ENCODE peak calls at places on chromosomes 4 and X, in five cellular contexts. One of them, this sample, is unnamed. For H3K36me3 and H3K4me1, the result is how much of the 10 kb centered on the place peaks cover.

GRCh38 chr4:11698033-11698432 is 269.3 kb upstream of the HS3ST1 start:
- DNase-seq in adrenal gland: no peak
- DNase-seq in sigmoid colon: no peak
- DNase-seq in body of pancreas: no peak
- DNase-seq in fibroblast of lung: no peak
- DNase-seq in this sample: no peak

GRCh38 chr4:103904126-103904525 is 184.3 kb upstream of the TACR3 start:
- DNase-seq in adrenal gland: no peak
- DNase-seq in sigmoid colon: no peak
- DNase-seq in body of pancreas: no peak
- DNase-seq in fibroblast of lung: peak
- DNase-seq in this sample: no peak

GRCh38 chr4:138724530-138724929 is 291.1 kb upstream of the NOCT start:
- DNase-seq in adrenal gland: no peak
- DNase-seq in sigmoid colon: no peak
- DNase-seq in body of pancreas: no peak
- DNase-seq in fibroblast of lung: no peak
- DNase-seq in this sample: no peak

GRCh38 chrX:132257116-132257515 is 37.9 kb upstream of the RAP2C start:
- DNase-seq in adrenal gland: no peak
- DNase-seq in sigmoid colon: no peak
- DNase-seq in body of pancreas: no peak
- DNase-seq in fibroblast of lung: peak
- DNase-seq in this sample: no peak

GRCh38 chrX:109847257-109848187 is 114.5 kb upstream of the ACSL4 start:
- DNase-seq in adrenal gland: no peak
- DNase-seq in sigmoid colon: no peak
- DNase-seq in body of pancreas: peak
- DNase-seq in fibroblast of lung: peak
- DNase-seq in this sample: no peak

GRCh38 chrX:39418936-39419659 is 617.8 kb downstream of the MID1IP1 start:
- DNase-seq in adrenal gland: peak
- DNase-seq in sigmoid colon: no peak
- DNase-seq in body of pancreas: peak
- DNase-seq in fibroblast of lung: no peak
- DNase-seq in this sample: peak

GRCh38 chr4:19438228-19438627 is 813.5 kb upstream of the SLIT2 start:
- DNase-seq in adrenal gland: no peak
- DNase-seq in sigmoid colon: no peak
- DNase-seq in body of pancreas: no peak
- DNase-seq in fibroblast of lung: peak
- DNase-seq in this sample: no peak

GRCh38 chr4:103424853-103425252 is 226.7 kb upstream of the CENPE start:
- DNase-seq in adrenal gland: no peak
- DNase-seq in sigmoid colon: no peak
- DNase-seq in body of pancreas: peak
- DNase-seq in fibroblast of lung: no peak
- DNase-seq in this sample: no peak

GRCh38 chrX:113675278-113675677 is 834.6 kb upstream of the AMOT start:
- DNase-seq in adrenal gland: no peak
- DNase-seq in sigmoid colon: no peak
- DNase-seq in body of pancreas: no peak
- DNase-seq in fibroblast of lung: no peak
- DNase-seq in this sample: no peak

GRCh38 chr4:119804404-119804803 is 175.8 kb upstream of the PDE5A start:
- DNase-seq in adrenal gland: no peak
- DNase-seq in sigmoid colon: no peak
- DNase-seq in body of pancreas: no peak
- DNase-seq in fibroblast of lung: no peak
- DNase-seq in this sample: no peak

GRCh38 chr4:165974647-165975335 is 101.8 kb downstream of the TLL1 start:
- DNase-seq in adrenal gland: no peak
- DNase-seq in sigmoid colon: no peak
- DNase-seq in body of pancreas: no peak
- DNase-seq in fibroblast of lung: peak
- DNase-seq in this sample: no peak

GRCh38 chr4:122285285-122285684 is 93.5 kb upstream of the ADAD1 start:
- DNase-seq in adrenal gland: no peak
- DNase-seq in sigmoid colon: no peak
- DNase-seq in body of pancreas: no peak
- DNase-seq in fibroblast of lung: peak
- DNase-seq in this sample: no peak

GRCh38 chrX:14039344-14039743 is 9.7 kb upstream of the GEMIN8 start:
- DNase-seq in adrenal gland: peak
- DNase-seq in sigmoid colon: no peak
- DNase-seq in body of pancreas: peak
- DNase-seq in fibroblast of lung: peak
- DNase-seq in this sample: peak

GRCh38 chr4:76308548-76308947 is 2.0 kb downstream of the STBD1 start:
- DNase-seq in adrenal gland: no peak
- DNase-seq in sigmoid colon: no peak
- DNase-seq in body of pancreas: peak
- DNase-seq in fibroblast of lung: no peak
- DNase-seq in this sample: peak

GRCh38 chr4:71944956-71945355 is 86.8 kb upstream of the NPFFR2 start:
- DNase-seq in adrenal gland: no peak
- DNase-seq in sigmoid colon: no peak
- DNase-seq in body of pancreas: no peak
- DNase-seq in fibroblast of lung: no peak
- DNase-seq in this sample: no peak

GRCh38 chrX:153646620-153647373 is at the start of gene DUSP9:
- DNase-seq in adrenal gland: no peak
- DNase-seq in sigmoid colon: peak
- DNase-seq in body of pancreas: peak
- DNase-seq in fibroblast of lung: no peak
- DNase-seq in this sample: no peak

GRCh38 chrX:137771537-137771936 is 205.6 kb downstream of the ZIC3 start:
- DNase-seq in adrenal gland: no peak
- DNase-seq in sigmoid colon: no peak
- DNase-seq in body of pancreas: no peak
- DNase-seq in fibroblast of lung: no peak
- DNase-seq in this sample: no peak

GRCh38 chr4:72525938-72526337 is 43.1 kb downstream of the ADAMTS3 start:
- DNase-seq in adrenal gland: peak
- DNase-seq in sigmoid colon: no peak
- DNase-seq in body of pancreas: no peak
- DNase-seq in fibroblast of lung: peak
- DNase-seq in this sample: peak

GRCh38 chr4:93771640-93772411 is 56.7 kb upstream of the ATOH1 start:
- DNase-seq in adrenal gland: no peak
- DNase-seq in sigmoid colon: no peak
- DNase-seq in body of pancreas: no peak
- DNase-seq in fibroblast of lung: peak
- DNase-seq in this sample: no peak

GRCh38 chr4:157057187-157057586 is 18.8 kb upstream of the GLRB start:
- DNase-seq in adrenal gland: no peak
- DNase-seq in sigmoid colon: no peak
- DNase-seq in body of pancreas: no peak
- DNase-seq in fibroblast of lung: no peak
- DNase-seq in this sample: no peak

GRCh38 chrX:150456466-150456865 is 93.3 kb downstream of the MAMLD1 start:
- DNase-seq in adrenal gland: no peak
- DNase-seq in sigmoid colon: no peak
- DNase-seq in body of pancreas: no peak
- DNase-seq in fibroblast of lung: no peak
- DNase-seq in this sample: no peak

GRCh38 chrX:15680401-15680800 is 15.8 kb upstream of the CLTRN start:
- DNase-seq in adrenal gland: no peak
- DNase-seq in sigmoid colon: no peak
- DNase-seq in body of pancreas: no peak
- DNase-seq in fibroblast of lung: peak
- DNase-seq in this sample: no peak

GRCh38 chr4:173448919-173449641 is 50.2 kb upstream of the SCRG1 start:
- DNase-seq in adrenal gland: no peak
- DNase-seq in sigmoid colon: no peak
- DNase-seq in body of pancreas: no peak
- DNase-seq in fibroblast of lung: no peak
- DNase-seq in this sample: peak

GRCh38 chr4:185797596-185797995 is 14.4 kb downstream of the SORBS2 start:
- DNase-seq in adrenal gland: no peak
- DNase-seq in sigmoid colon: no peak
- DNase-seq in body of pancreas: no peak
- DNase-seq in fibroblast of lung: no peak
- DNase-seq in this sample: no peak

GRCh38 chr4:183691006-183691405 is 31.9 kb downstream of the TRAPPC11 start:
- DNase-seq in adrenal gland: no peak
- DNase-seq in sigmoid colon: no peak
- DNase-seq in body of pancreas: no peak
- DNase-seq in fibroblast of lung: no peak
- DNase-seq in this sample: no peak
- H3K36me3 ChIP-seq in adrenal gland: half or more
- H3K36me3 ChIP-seq in sigmoid colon: under half
- H3K36me3 ChIP-seq in body of pancreas: under half
- H3K36me3 ChIP-seq in fibroblast of lung: under half
- H3K36me3 ChIP-seq in this sample: under half

DNA sequence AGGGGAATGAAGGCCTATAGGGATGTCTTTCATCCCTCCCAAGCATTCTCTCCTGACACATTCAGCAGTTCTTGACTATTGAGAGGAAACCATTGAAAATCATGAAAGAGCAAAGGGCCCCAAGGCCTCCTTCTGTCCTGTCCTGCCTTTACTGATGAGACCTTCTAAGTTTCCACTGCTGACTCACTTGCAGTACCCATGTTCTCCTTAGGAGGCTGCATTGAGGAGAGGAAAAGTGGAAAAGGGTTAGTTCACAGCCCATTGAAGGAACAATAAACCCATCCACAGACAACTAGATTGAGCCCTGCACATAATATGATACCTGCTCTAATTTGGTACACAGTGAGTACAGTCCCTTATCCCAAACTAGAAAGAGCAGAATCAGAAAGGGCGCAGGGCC is 115.1 kb upstream of the PNPLA4 start:
- DNase-seq in adrenal gland: no peak
- DNase-seq in sigmoid colon: no peak
- DNase-seq in body of pancreas: no peak
- DNase-seq in fibroblast of lung: no peak
- DNase-seq in this sample: no peak
- TF ChIP-seq CTCF in adrenal gland: peak
- TF ChIP-seq CTCF in sigmoid colon: no peak
- TF ChIP-seq CTCF in body of pancreas: no peak
- TF ChIP-seq CTCF in fibroblast of lung: no peak
- TF ChIP-seq CTCF in this sample: no peak

GRCh38 chr4:1242506-1243450 is 6.2 kb downstream of the CTBP1 start:
- DNase-seq in adrenal gland: no peak
- DNase-seq in sigmoid colon: peak
- DNase-seq in body of pancreas: no peak
- DNase-seq in fibroblast of lung: no peak
- DNase-seq in this sample: no peak

GRCh38 chr4:1244978-1245471 is 3.9 kb downstream of the CTBP1 start:
- DNase-seq in adrenal gland: no peak
- DNase-seq in sigmoid colon: no peak
- DNase-seq in body of pancreas: peak
- DNase-seq in fibroblast of lung: no peak
- DNase-seq in this sample: no peak

GRCh38 chr4:1245481-1246051 is 3.4 kb downstream of the CTBP1 start:
- DNase-seq in adrenal gland: peak
- DNase-seq in sigmoid colon: no peak
- DNase-seq in body of pancreas: peak
- DNase-seq in fibroblast of lung: no peak
- DNase-seq in this sample: peak

GRCh38 chr4:1243451-1244080 is 5.4 kb downstream of the CTBP1 start:
- DNase-seq in adrenal gland: peak
- DNase-seq in sigmoid colon: peak
- DNase-seq in body of pancreas: no peak
- DNase-seq in fibroblast of lung: no peak
- DNase-seq in this sample: no peak

GRCh38 chr4:1244081-1244977 is 4.6 kb downstream of the CTBP1 start:
- DNase-seq in adrenal gland: peak
- DNase-seq in sigmoid colon: peak
- DNase-seq in body of pancreas: no peak
- DNase-seq in fibroblast of lung: no peak
- DNase-seq in this sample: no peak
- H3K4me1 ChIP-seq in adrenal gland: half or more
- H3K4me1 ChIP-seq in sigmoid colon: half or more
- H3K4me1 ChIP-seq in body of pancreas: half or more
- H3K4me1 ChIP-seq in fibroblast of lung: under half
- H3K4me1 ChIP-seq in this sample: half or more

GRCh38 chr4:15011166-15011565 is 8.9 kb downstream of the CPEB2 start:
- DNase-seq in adrenal gland: no peak
- DNase-seq in sigmoid colon: no peak
- DNase-seq in body of pancreas: no peak
- DNase-seq in fibroblast of lung: no peak
- DNase-seq in this sample: no peak
- H3K36me3 ChIP-seq in adrenal gland: under half
- H3K36me3 ChIP-seq in sigmoid colon: under half
- H3K36me3 ChIP-seq in body of pancreas: under half
- H3K36me3 ChIP-seq in fibroblast of lung: under half
- H3K36me3 ChIP-seq in this sample: half or more

This sample was measured in heart left ventricle.